ENCODE peak calls at places on chromosomes 1 and 21, in eight cellular contexts. P is T-helper 9 cell; V is stimulated activated CD4-positive, alpha-beta T cell treated with anti-CD3 and anti-CD28 coated beads, Interleukin-2, amount 100 ng/mL, for 48 hours; M is stimulated activated naive CD8-positive, alpha-beta T cell treated with anti-CD3 and anti-CD28 coated beads, Interleukin-15, Interleukin-2, amounts not matched to agents 100 U/mL and 50 U/mL, for 24 hours; Y is NCI-H1092; B is GM12892; Q is right cardiac atrium; I is cortex of kidney. U is an unnamed sample.

GRCh38 chr21:36773111-36773510 is 74.2 kb downstream of the SIM2 start:
- DNase-seq in P (no peak), V (no peak), M (no peak), Y (peak; percentile 56), B (no peak), Q (peak; percentile 84), I (no peak), U (peak; percentile 93)

GRCh38 chr1:232880354-232880753 is 70.1 kb upstream of the NTPCR start:
- DNase-seq in P (no peak), V (no peak), M (peak; percentile 26), Y (no peak), B (no peak), Q (no peak), I (no peak), U (no peak)

GRCh38 chr1:216181590-216181989 is 241.7 kb downstream of the USH2A start:
- DNase-seq in P (no peak), V (no peak), M (no peak), Y (no peak), B (no peak), Q (no peak), I (no peak), U (no peak)

GRCh38 chr1:9246215-9246614 is 11.6 kb downstream of the H6PD start:
- DNase-seq in P (no peak), V (no peak), M (no peak), Y (no peak), B (no peak), Q (no peak), I (no peak), U (no peak)

GRCh38 chr21:35436899-35437298 is 387.8 kb upstream of the RUNX1 start:
- DNase-seq in P (no peak), V (no peak), M (no peak), Y (no peak), B (no peak), Q (no peak), I (no peak), U (no peak)

GRCh38 chr1:22399421-22400091 is 52.1 kb upstream of the ZBTB40 start:
- DNase-seq in P (no peak), V (no peak), M (no peak), Y (no peak), B (no peak), Q (no peak), I (no peak), U (no peak)

GRCh38 chr1:88763649-88764406 is 79.8 kb downstream of the PKN2 start:
- DNase-seq in P (no peak), V (no peak), M (no peak), Y (no peak), B (no peak), Q (no peak), I (no peak), U (peak; percentile 50)

GRCh38 chr1:162475089-162475488 is 22.5 kb upstream of the UHMK1 start:
- DNase-seq in P (no peak), V (no peak), M (no peak), Y (no peak), B (no peak), Q (no peak), I (no peak), U (no peak)

GRCh38 chr1:241167121-241167619 is 189.8 kb downstream of the RGS7 start:
- DNase-seq in P (no peak), V (no peak), M (no peak), Y (peak; percentile 39), B (no peak), Q (no peak), I (no peak), U (peak; percentile 27)

U was measured in M059J.